ENCODE peak calls at places on chromosome 4, in five cellular contexts. W, X, R, L and J are unnamed samples.

GRCh38 chr4:69748176-69748575 is 12.2 kb downstream of the SULT1B1 start:
- DNase-seq in W (no peak), X (no peak), R (no peak), L (no peak), J (no peak)

GRCh38 chr4:147768113-147768512 is 36.2 kb downstream of the ARHGAP10 start:
- DNase-seq in W (no peak), X (no peak), R (no peak), L (no peak), J (no peak)

GRCh38 chr4:96099031-96099430 is 259.1 kb downstream of the PDHA2 start:
- DNase-seq in W (no peak), X (no peak), R (no peak), L (no peak), J (no peak)

GRCh38 chr4:95059630-95060029 is 301.9 kb downstream of the BMPR1B start:
- DNase-seq in W (no peak), X (peak), R (no peak), L (no peak), J (no peak)

GRCh38 chr4:40149960-40150385 is 46.9 kb upstream of the RHOH start:
- DNase-seq in W (peak), X (peak), R (peak), L (peak), J (peak)

GRCh38 chr4:24686866-24687672 is 102.7 kb upstream of the DHX15 start:
- DNase-seq in W (peak), X (peak), R (no peak), L (peak), J (peak)

GRCh38 chr4:22500831-22501714 is 14.8 kb downstream of the ADGRA3 start:
- DNase-seq in W (no peak), X (no peak), R (peak), L (no peak), J (no peak)

GRCh38 chr4:143025111-143025704 is 159.5 kb upstream of the USP38 start:
- DNase-seq in W (peak), X (no peak), R (no peak), L (no peak), J (no peak)

GRCh38 chr4:77699731-77700210 is 94.2 kb downstream of the CXCL13 start:
- DNase-seq in W (peak), X (peak), R (no peak), L (peak), J (no peak)

GRCh38 chr4:473575-474457 is 25.1 kb downstream of the ZNF721 start:
- DNase-seq in W (peak), X (peak), R (peak), L (peak), J (peak)

GRCh38 chr4:18397681-18398080 is 376.1 kb upstream of the LCORL start:
- DNase-seq in W (no peak), X (no peak), R (no peak), L (no peak), J (no peak)

GRCh38 chr4:165294907-165295306 is 32.6 kb upstream of the MSMO1 start:
- DNase-seq in W (no peak), X (no peak), R (peak), L (no peak), J (no peak)

GRCh38 chr4:4781936-4782754 is 77.3 kb upstream of the MSX1 start:
- DNase-seq in W (no peak), X (peak), R (no peak), L (no peak), J (no peak)

GRCh38 chr4:142596595-142596994 is 249.5 kb downstream of the INPP4B start:
- DNase-seq in W (no peak), X (no peak), R (no peak), L (no peak), J (no peak)

GRCh38 chr4:74304136-74304628 is 4.1 kb upstream of the EPGN start:
- DNase-seq in W (no peak), X (no peak), R (no peak), L (no peak), J (no peak)

GRCh38 chr4:3713817-3714641 is 52.2 kb upstream of the ADRA2C start:
- DNase-seq in W (no peak), X (no peak), R (no peak), L (no peak), J (no peak)

GRCh38 chr4:119632216-119632615 is 3.6 kb upstream of the PDE5A start:
- DNase-seq in W (no peak), X (no peak), R (no peak), L (no peak), J (no peak)

GRCh38 chr4:98838977-98839618 is 89.8 kb downstream of the EIF4E start:
- DNase-seq in W (no peak), X (peak), R (no peak), L (peak), J (no peak)

GRCh38 chr4:169931996-169932395 is 94.2 kb downstream of the MFAP3L start:
- DNase-seq in W (no peak), X (no peak), R (no peak), L (no peak), J (no peak)

GRCh38 chr4:73603307-73603710 is 16.9 kb downstream of the RASSF6 start:
- DNase-seq in W (peak), X (no peak), R (no peak), L (no peak), J (no peak)

GRCh38 chr4:54568184-54568583 is 89.6 kb upstream of the KIT start:
- DNase-seq in W (no peak), X (no peak), R (no peak), L (peak), J (peak)

GRCh38 chr4:72566573-72566972 is 2.4 kb downstream of the ADAMTS3 start:
- DNase-seq in W (no peak), X (no peak), R (no peak), L (no peak), J (no peak)

GRCh38 chr4:22094217-22094616 is 145.6 kb upstream of the KCNIP4 start:
- DNase-seq in W (no peak), X (no peak), R (no peak), L (no peak), J (no peak)

GRCh38 chr4:336099-336892 is 1.3 kb upstream of the ZNF141 start:
- DNase-seq in W (no peak), X (peak), R (no peak), L (no peak), J (peak)

GRCh38 chr4:186030795-186031194 is 38.2 kb upstream of the TLR3 start:
- DNase-seq in W (no peak), X (no peak), R (no peak), L (no peak), J (no peak)

GRCh38 chr4:15451181-15451865 is 18.4 kb upstream of the CC2D2A start:
- DNase-seq in W (no peak), X (no peak), R (no peak), L (no peak), J (no peak)

GRCh38 chr4:6263541-6264540 is 5.8 kb upstream of the WFS1 start:
- DNase-seq in W (peak), X (peak), R (no peak), L (no peak), J (peak)

GRCh38 chr4:101953949-101954348 is 163.4 kb downstream of the BANK1 start:
- DNase-seq in W (peak), X (no peak), R (no peak), L (no peak), J (no peak)

GRCh38 chr4:122508083-122508482 is 51.6 kb upstream of the IL2 start:
- DNase-seq in W (no peak), X (no peak), R (no peak), L (no peak), J (no peak)

GRCh38 chr4:7358100-7358735 is 76.5 kb downstream of the PSAPL1 start:
- DNase-seq in W (no peak), X (no peak), R (no peak), L (no peak), J (no peak)

GRCh38 chr4:17512973-17513665 is 1.2 kb upstream of the QDPR start:
- DNase-seq in W (no peak), X (no peak), R (no peak), L (no peak), J (no peak)

GRCh38 chr4:73212982-73213730 is 45.4 kb downstream of the ANKRD17 start:
- DNase-seq in W (no peak), X (no peak), R (no peak), L (no peak), J (no peak)

GRCh38 chr4:148154769-148155168 is 287.4 kb downstream of the NR3C2 start:
- DNase-seq in W (no peak), X (no peak), R (no peak), L (no peak), J (no peak)

GRCh38 chr4:101348367-101348827 is 1.1 kb upstream of the PPP3CA start:
- DNase-seq in W (no peak), X (no peak), R (no peak), L (no peak), J (no peak)

GRCh38 chr4:153137168-153137567 is 67.1 kb upstream of the TRIM2 start:
- DNase-seq in W (no peak), X (no peak), R (no peak), L (no peak), J (no peak)

GRCh38 chr4:186058253-186058979 is 10.5 kb upstream of the TLR3 start:
- DNase-seq in W (no peak), X (no peak), R (peak), L (no peak), J (no peak)

GRCh38 chr4:78616046-78616498 is 64.5 kb downstream of the ANXA3 start:
- DNase-seq in W (no peak), X (no peak), R (no peak), L (no peak), J (no peak)

GRCh38 chr4:101066586-101066985 is 280.7 kb downstream of the PPP3CA start:
- DNase-seq in W (no peak), X (no peak), R (no peak), L (no peak), J (no peak)

GRCh38 chr4:42574873-42575272 is 82.0 kb downstream of the ATP8A1 start:
- DNase-seq in W (no peak), X (no peak), R (no peak), L (no peak), J (no peak)

DNA sequence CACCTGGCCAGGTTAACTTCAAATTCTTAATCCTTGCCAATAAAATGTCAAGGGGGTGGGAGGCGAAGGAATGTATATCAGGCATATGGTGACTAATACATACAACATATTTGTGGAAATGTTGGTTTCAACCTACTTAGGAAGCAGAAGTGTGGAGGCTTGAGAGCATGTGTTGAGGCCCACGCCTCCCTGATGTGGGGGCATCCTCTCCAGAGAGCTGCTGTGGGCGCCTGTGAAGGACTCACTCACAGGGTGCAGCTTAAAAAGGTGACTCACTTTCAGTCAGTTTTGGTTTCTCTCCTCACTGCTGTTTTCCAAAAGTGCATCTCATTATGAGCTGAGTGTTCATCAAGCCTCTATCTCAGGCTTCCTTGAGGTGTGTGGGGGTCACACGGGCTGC is 27.5 kb downstream of the LNX1 start:
- DNase-seq in W (no peak), X (no peak), R (peak), L (no peak), J (no peak)
- TF ChIP-seq GABPA in W (no peak), X (no peak), R (no peak), L (no peak), J (no peak)

GRCh38 chr4:168759959-168760527 is 250.0 kb downstream of the CBR4 start:
- DNase-seq in W (no peak), X (no peak), R (no peak), L (no peak), J (no peak)
- TF ChIP-seq JUND in W (no peak), X (no peak), R (no peak), L (no peak), J (no peak)

DNA sequence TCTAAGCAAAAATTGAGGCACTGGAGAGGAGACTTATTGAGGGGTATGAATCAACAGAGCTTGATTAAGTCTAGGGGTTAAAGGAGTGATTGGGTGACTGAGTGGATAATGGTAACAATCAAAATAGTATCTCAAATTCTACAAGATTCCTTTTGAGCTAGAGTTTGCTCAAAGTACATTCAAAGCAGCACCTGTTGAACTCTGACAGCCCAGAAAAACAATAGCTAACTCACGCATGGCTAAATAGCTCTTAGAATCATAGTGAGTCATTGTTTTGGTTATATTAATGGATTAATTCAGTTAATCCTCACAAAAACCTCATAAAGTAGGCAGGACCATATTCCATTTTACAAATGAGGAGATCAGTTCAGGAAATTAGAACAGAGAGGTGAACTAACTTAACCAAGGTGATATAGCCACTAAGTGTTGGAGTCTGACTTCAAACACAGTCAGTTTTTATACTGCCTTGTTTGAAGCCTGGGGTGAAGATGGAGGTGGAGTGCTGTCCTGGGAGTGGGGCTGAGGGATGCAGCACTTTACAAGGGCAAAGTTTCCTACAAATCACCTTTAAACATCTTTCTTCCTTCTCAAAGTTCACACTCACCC is 35.9 kb upstream of the PPM1K start:
- DNase-seq in W (no peak), X (no peak), R (no peak), L (no peak), J (no peak)
- TF ChIP-seq GABPA in W (no peak), X (no peak), R (no peak), L (no peak), J (no peak)

GRCh38 chr4:158644755-158645154 is 26.9 kb downstream of the C4orf46 start:
- DNase-seq in W (no peak), X (no peak), R (no peak), L (no peak), J (no peak)
- TF ChIP-seq JUND in W (no peak), X (no peak), R (no peak), L (no peak), J (no peak)

DNA sequence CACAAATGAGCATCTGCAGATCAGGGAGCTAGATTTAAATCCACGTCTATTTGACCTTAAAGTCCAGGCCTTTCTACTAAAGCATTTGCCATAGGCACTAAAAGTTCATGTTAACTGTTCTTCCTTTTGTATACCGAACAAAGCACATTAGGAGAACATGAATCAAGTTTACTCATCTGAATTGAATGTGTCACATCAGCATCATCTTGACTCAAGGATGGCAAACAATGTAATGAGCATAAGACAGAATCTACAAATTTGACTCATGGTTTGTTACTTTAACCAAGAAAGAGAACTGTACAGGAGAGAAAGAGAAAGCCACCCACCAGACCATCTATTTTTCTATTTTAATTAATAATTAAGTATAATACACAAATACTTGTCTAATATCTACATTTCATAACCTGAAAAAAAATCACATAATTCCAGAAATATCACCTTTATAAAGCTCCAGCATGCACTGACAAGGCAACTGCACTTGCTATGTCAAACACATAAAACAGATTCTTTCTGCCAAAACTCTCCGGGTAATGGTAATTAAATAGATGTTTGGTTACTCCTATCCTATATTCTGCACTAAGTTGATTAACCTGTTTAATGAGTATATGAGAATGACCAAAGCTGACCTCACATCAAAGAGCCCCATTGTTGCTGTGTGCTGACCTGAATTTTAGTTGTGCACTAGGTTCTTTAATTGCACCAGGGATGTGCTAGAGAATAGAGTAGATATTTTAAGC is 42.4 kb upstream of the LEF1 start:
- DNase-seq in W (no peak), X (no peak), R (no peak), L (no peak), J (no peak)
- TF ChIP-seq GABPA in W (no peak), X (no peak), R (no peak), L (no peak), J (no peak)

GRCh38 chr4:88780389-88780788 is 82.8 kb upstream of the NAP1L5 start:
- DNase-seq in W (no peak), X (no peak), R (no peak), L (no peak), J (no peak)
- TF ChIP-seq JUND in W (no peak), X (no peak), R (no peak), L (no peak), J (no peak)

DNA sequence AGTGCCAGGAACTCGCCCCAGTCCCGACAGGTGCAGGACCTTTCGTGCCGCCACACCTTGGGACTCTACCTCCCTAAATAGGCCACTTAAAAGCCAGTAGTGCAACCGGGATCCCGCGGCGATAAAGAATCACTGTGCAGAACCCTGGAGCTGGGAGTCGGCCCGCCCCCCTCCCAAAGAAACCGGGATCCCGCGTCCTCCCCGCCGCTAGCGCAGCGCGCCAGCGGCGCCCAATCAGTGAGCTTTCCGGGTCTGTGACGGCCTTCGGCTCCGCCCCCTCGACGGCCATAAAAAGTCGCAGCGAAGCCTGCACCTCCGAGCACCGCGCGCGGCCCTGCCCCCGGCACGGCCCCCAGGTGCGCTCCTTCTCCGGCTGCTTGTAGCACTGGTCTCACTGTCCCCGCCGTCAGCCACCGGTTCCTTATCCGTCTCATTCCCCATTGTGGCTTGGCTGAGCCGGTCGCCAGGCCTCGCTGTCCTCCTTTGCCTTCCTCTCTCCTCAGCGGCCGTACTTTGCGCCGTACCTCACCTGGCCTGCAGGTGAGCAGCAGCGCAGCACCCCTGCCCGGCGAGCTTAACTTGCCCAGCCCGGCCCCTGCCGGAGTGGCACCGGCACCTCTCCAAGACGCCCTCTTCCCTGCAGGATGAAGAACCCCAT is at the start of gene LRAT:
- DNase-seq in W (no peak), X (peak), R (no peak), L (peak), J (peak)
- TF ChIP-seq GABPA in W (no peak), X (no peak), R (no peak), L (no peak), J (no peak)

DNA sequence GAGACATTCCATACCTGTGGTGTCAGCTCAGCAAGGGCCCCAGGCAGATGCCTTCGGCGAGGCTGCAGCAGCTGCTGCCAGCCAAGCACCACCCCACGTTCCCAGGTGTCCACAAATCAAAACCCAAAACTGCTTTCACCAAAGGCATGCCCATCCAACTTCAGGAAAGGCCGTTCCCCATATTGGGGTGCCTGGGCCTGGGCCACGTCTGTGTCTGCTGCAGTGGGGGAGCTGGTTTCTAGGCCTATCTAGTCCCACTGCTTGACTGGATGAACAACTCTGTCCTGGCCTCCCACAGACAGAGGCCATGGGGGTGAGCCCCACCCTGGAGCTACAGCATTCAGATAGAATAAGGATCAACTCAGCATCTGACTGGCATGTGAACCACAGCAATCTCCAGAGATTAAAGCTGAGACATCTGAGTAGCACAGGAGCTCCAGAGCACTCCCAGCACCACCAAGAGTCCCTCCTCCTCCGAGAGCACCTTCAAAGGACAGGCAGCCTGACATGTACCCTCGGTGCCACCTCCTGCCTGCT is 37.0 kb downstream of the NAT8L start:
- DNase-seq in W (no peak), X (no peak), R (no peak), L (no peak), J (no peak)
- TF ChIP-seq JUND in W (no peak), X (no peak), R (no peak), L (no peak), J (no peak)

GRCh38 chr4:87031946-87032345 is 97.1 kb downstream of the AFF1 start:
- DNase-seq in W (no peak), X (no peak), R (no peak), L (no peak), J (no peak)
- TF ChIP-seq GABPA in W (no peak), X (no peak), R (no peak), L (no peak), J (no peak)